ENCODE peak calls at places on chromosomes 3 and 15, in four cellular contexts. One of them, this sample, is unnamed.

GRCh38 chr3:8757551-8758518 is 11.6 kb downstream of the OXTR start:
- DNase-seq in Peyer's patch: no peak
- DNase-seq in NT2/D1: no peak
- DNase-seq in dorsolateral prefrontal cortex: no peak
- DNase-seq in this sample: no peak

GRCh38 chr3:144770813-144771400 is 799.3 kb downstream of the DIPK2A start:
- DNase-seq in Peyer's patch: no peak
- DNase-seq in NT2/D1: no peak
- DNase-seq in dorsolateral prefrontal cortex: no peak
- DNase-seq in this sample: no peak

GRCh38 chr3:15557511-15557946 is 36.0 kb upstream of the COLQ start:
- DNase-seq in Peyer's patch: no peak
- DNase-seq in dorsolateral prefrontal cortex: no peak
- DNase-seq in NT2/D1: peak; percentile 16
- DNase-seq in this sample: no peak

GRCh38 chr15:49135893-49136292 is 19.5 kb downstream of the COPS2 start:
- DNase-seq in NT2/D1: no peak
- DNase-seq in Peyer's patch: no peak
- DNase-seq in dorsolateral prefrontal cortex: no peak
- DNase-seq in this sample: no peak

GRCh38 chr3:120816728-120817127 is 74.2 kb downstream of the GTF2E1 start:
- DNase-seq in Peyer's patch: no peak
- DNase-seq in NT2/D1: no peak
- DNase-seq in dorsolateral prefrontal cortex: no peak
- DNase-seq in this sample: no peak

GRCh38 chr3:12143949-12144504 is 14.7 kb downstream of the TIMP4 start:
- DNase-seq in dorsolateral prefrontal cortex: peak; percentile 68
- DNase-seq in NT2/D1: no peak
- DNase-seq in Peyer's patch: no peak
- DNase-seq in this sample: peak; percentile 69

GRCh38 chr3:111751961-111752360 is 107.1 kb upstream of the PHLDB2 start:
- DNase-seq in Peyer's patch: no peak
- DNase-seq in NT2/D1: no peak
- DNase-seq in dorsolateral prefrontal cortex: no peak
- DNase-seq in this sample: no peak

GRCh38 chr3:186360779-186361178 is 1.3 kb downstream of the DGKG start:
- DNase-seq in dorsolateral prefrontal cortex: peak; percentile 32
- DNase-seq in Peyer's patch: no peak
- DNase-seq in NT2/D1: no peak
- DNase-seq in this sample: peak; percentile 45

GRCh38 chr3:112676659-112677234 is 35.8 kb upstream of the CCDC80 start:
- DNase-seq in NT2/D1: peak; percentile 25
- DNase-seq in Peyer's patch: no peak
- DNase-seq in dorsolateral prefrontal cortex: peak; percentile 69
- DNase-seq in this sample: peak; percentile 29

GRCh38 chr3:19559724-19560442 is 374.1 kb downstream of the EFHB start:
- DNase-seq in Peyer's patch: no peak
- DNase-seq in NT2/D1: no peak
- DNase-seq in dorsolateral prefrontal cortex: no peak
- DNase-seq in this sample: no peak

GRCh38 chr3:39273119-39273518 is 6.7 kb downstream of the CX3CR1 start:
- DNase-seq in dorsolateral prefrontal cortex: no peak
- DNase-seq in NT2/D1: no peak
- DNase-seq in Peyer's patch: no peak
- DNase-seq in this sample: no peak

GRCh38 chr3:171770689-171771620 is 39.3 kb downstream of the PLD1 start:
- DNase-seq in Peyer's patch: peak; percentile 49
- DNase-seq in NT2/D1: peak; percentile 33
- DNase-seq in dorsolateral prefrontal cortex: no peak
- DNase-seq in this sample: no peak

GRCh38 chr15:38690737-38691332 is 126.2 kb upstream of the RASGRP1 start:
- DNase-seq in NT2/D1: peak; percentile 54
- DNase-seq in Peyer's patch: peak; percentile 68
- DNase-seq in dorsolateral prefrontal cortex: peak; percentile 81
- DNase-seq in this sample: peak; percentile 17

GRCh38 chr15:101148881-101149664 is 102.8 kb downstream of the CHSY1 start:
- DNase-seq in dorsolateral prefrontal cortex: no peak
- DNase-seq in NT2/D1: no peak
- DNase-seq in Peyer's patch: no peak
- DNase-seq in this sample: no peak

GRCh38 chr15:76380249-76380648 is 43.7 kb downstream of the ISL2 start:
- DNase-seq in Peyer's patch: no peak
- DNase-seq in NT2/D1: no peak
- DNase-seq in dorsolateral prefrontal cortex: no peak
- DNase-seq in this sample: no peak

GRCh38 chr3:197428117-197428761 is 127.5 kb downstream of the BDH1 start:
- DNase-seq in NT2/D1: no peak
- DNase-seq in Peyer's patch: peak; percentile 75
- DNase-seq in dorsolateral prefrontal cortex: no peak
- DNase-seq in this sample: peak; percentile 50

GRCh38 chr3:81395739-81396138 is 365.7 kb downstream of the GBE1 start:
- DNase-seq in NT2/D1: peak; percentile 32
- DNase-seq in dorsolateral prefrontal cortex: no peak
- DNase-seq in Peyer's patch: no peak
- DNase-seq in this sample: no peak

GRCh38 chr15:89680282-89680873 is 1.2 kb upstream of the PLIN1 start:
- DNase-seq in Peyer's patch: peak; percentile 65
- DNase-seq in NT2/D1: no peak
- DNase-seq in dorsolateral prefrontal cortex: no peak
- DNase-seq in this sample: peak; percentile 42

GRCh38 chr3:177835008-177835407 is 637.7 kb upstream of the TBL1XR1 start:
- DNase-seq in Peyer's patch: no peak
- DNase-seq in NT2/D1: no peak
- DNase-seq in dorsolateral prefrontal cortex: no peak
- DNase-seq in this sample: no peak

GRCh38 chr3:11717768-11718581 is 74.3 kb upstream of the VGLL4 start:
- DNase-seq in Peyer's patch: no peak
- DNase-seq in dorsolateral prefrontal cortex: no peak
- DNase-seq in NT2/D1: no peak
- DNase-seq in this sample: no peak

GRCh38 chr3:180351601-180352000 is 250.4 kb upstream of the TTC14 start:
- DNase-seq in dorsolateral prefrontal cortex: no peak
- DNase-seq in NT2/D1: no peak
- DNase-seq in Peyer's patch: no peak
- DNase-seq in this sample: no peak

GRCh38 chr3:189756651-189757078 is 125.5 kb downstream of the TP63 start:
- DNase-seq in Peyer's patch: no peak
- DNase-seq in dorsolateral prefrontal cortex: no peak
- DNase-seq in NT2/D1: no peak
- DNase-seq in this sample: no peak

GRCh38 chr3:150335631-150336030 is 72.5 kb upstream of the TSC22D2 start:
- DNase-seq in NT2/D1: no peak
- DNase-seq in Peyer's patch: no peak
- DNase-seq in dorsolateral prefrontal cortex: no peak
- DNase-seq in this sample: no peak

GRCh38 chr3:110521019-110521418 is 550.6 kb upstream of the NECTIN3 start:
- DNase-seq in Peyer's patch: no peak
- DNase-seq in NT2/D1: no peak
- DNase-seq in dorsolateral prefrontal cortex: peak; percentile 24
- DNase-seq in this sample: no peak

GRCh38 chr3:183287301-183287971 is 34.4 kb downstream of the B3GNT5 start:
- DNase-seq in Peyer's patch: no peak
- DNase-seq in NT2/D1: no peak
- DNase-seq in dorsolateral prefrontal cortex: no peak
- DNase-seq in this sample: no peak

GRCh38 chr3:183284570-183284969 is 31.5 kb downstream of the B3GNT5 start:
- DNase-seq in Peyer's patch: no peak
- DNase-seq in dorsolateral prefrontal cortex: no peak
- DNase-seq in NT2/D1: no peak
- DNase-seq in this sample: no peak

GRCh38 chr3:183285318-183285717 is 32.3 kb downstream of the B3GNT5 start:
- DNase-seq in Peyer's patch: no peak
- DNase-seq in dorsolateral prefrontal cortex: no peak
- DNase-seq in NT2/D1: no peak
- DNase-seq in this sample: no peak

GRCh38 chr3:183283886-183284285 is 30.8 kb downstream of the B3GNT5 start:
- DNase-seq in NT2/D1: no peak
- DNase-seq in dorsolateral prefrontal cortex: no peak
- DNase-seq in Peyer's patch: no peak
- DNase-seq in this sample: no peak

GRCh38 chr3:183285828-183286457 is 32.9 kb downstream of the B3GNT5 start:
- DNase-seq in dorsolateral prefrontal cortex: peak; percentile 74
- DNase-seq in NT2/D1: no peak
- DNase-seq in Peyer's patch: peak; percentile 87
- DNase-seq in this sample: peak; percentile 64
- H3K4me3 ChIP-seq in dorsolateral prefrontal cortex: peak overlapping the region; percentile 3
- H3K4me3 ChIP-seq in NT2/D1: no peak overlapping the region
- H3K4me3 ChIP-seq in Peyer's patch: no peak overlapping the region
- H3K4me3 ChIP-seq in this sample: peak overlapping the region; percentile 2

DNA sequence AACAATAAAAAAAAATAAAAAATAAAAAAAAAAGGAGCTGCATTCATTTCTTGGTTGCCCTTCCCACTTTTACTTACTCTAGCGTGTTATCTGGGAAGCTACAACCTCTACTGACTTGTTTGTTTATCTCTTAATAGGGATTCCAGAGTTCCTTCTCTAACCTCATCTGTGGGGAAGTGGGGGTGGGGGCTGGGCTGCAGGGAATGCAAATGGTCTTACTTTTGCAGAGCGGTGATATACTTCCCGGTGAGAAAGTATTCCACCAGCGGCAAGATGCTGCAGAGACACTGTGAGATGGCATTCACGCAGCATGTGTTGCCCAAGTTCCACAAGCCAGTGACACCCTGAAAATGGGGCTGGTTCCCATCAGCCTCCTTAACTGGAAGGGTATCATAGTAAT is 2.1 kb downstream of the USP50 start:
- DNase-seq in dorsolateral prefrontal cortex: no peak
- DNase-seq in NT2/D1: no peak
- DNase-seq in Peyer's patch: no peak
- DNase-seq in this sample: no peak
- H3K4me3 ChIP-seq in dorsolateral prefrontal cortex: no peak overlapping the region
- H3K4me3 ChIP-seq in NT2/D1: no peak overlapping the region
- H3K4me3 ChIP-seq in Peyer's patch: no peak overlapping the region
- H3K4me3 ChIP-seq in this sample: no peak overlapping the region

DNA sequence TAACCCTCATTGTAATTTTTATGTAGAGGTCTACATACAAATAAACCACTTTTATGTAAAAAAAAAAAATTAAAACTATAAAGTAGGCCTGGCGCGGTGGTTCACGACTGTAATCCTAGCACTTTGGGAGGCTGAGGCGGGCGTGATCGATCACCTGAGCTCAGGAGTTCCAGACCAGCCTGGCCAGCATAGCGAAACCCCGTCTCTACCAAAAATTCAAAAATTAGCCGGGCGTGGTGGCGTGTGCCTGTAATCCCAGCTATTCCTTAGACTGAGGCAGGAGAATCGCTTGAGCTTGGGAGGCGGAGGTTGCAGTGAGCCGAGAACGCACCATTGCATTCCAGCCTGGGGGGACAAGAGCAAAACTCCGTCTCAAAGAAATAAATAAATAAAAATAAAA is 766 bp upstream of the SLC12A6 start:
- DNase-seq in dorsolateral prefrontal cortex: no peak
- DNase-seq in Peyer's patch: no peak
- DNase-seq in NT2/D1: no peak
- DNase-seq in this sample: no peak
- H3K4me3 ChIP-seq in dorsolateral prefrontal cortex: peak overlapping the region; percentile 93
- H3K4me3 ChIP-seq in Peyer's patch: peak overlapping the region; percentile 78
- H3K4me3 ChIP-seq in NT2/D1: no peak overlapping the region
- H3K4me3 ChIP-seq in this sample: peak overlapping the region; percentile 86

GRCh38 chr3:16888785-16889607 is 4.2 kb downstream of the PLCL2 start:
- DNase-seq in NT2/D1: no peak
- DNase-seq in dorsolateral prefrontal cortex: no peak
- DNase-seq in Peyer's patch: no peak
- DNase-seq in this sample: no peak

GRCh38 chr3:16884748-16885587 is at the start of gene PLCL2:
- DNase-seq in Peyer's patch: peak; percentile 77
- DNase-seq in dorsolateral prefrontal cortex: no peak
- DNase-seq in NT2/D1: peak; percentile 32
- DNase-seq in this sample: peak; percentile 54

GRCh38 chr3:16885588-16885903 is 791 bp downstream of the PLCL2 start:
- DNase-seq in dorsolateral prefrontal cortex: no peak
- DNase-seq in NT2/D1: no peak
- DNase-seq in Peyer's patch: no peak
- DNase-seq in this sample: no peak

GRCh38 chr3:16885948-16886683 is 1.4 kb downstream of the PLCL2 start:
- DNase-seq in NT2/D1: no peak
- DNase-seq in Peyer's patch: no peak
- DNase-seq in dorsolateral prefrontal cortex: no peak
- DNase-seq in this sample: no peak

DNA sequence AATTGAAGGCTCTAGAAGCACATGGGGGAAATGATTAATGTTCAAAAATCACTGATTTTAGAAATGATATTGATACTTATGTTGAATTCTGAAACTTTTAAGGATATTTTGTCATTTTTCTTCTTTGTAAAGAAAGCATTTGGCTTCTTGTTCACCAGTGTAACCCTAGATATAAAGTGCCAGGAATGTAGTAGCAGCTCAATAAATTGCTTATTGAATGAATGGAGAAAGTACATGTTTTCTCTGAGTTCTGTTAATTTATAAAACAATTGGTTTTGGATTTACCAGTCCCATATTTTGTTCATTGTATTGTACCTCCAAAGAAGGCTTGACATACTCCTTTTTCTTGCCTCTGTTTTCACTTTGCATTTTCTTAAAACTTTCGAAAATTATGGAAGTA is 2.4 kb downstream of the PLCL2 start:
- DNase-seq in NT2/D1: no peak
- DNase-seq in dorsolateral prefrontal cortex: no peak
- DNase-seq in Peyer's patch: no peak
- DNase-seq in this sample: no peak
- H3K4me3 ChIP-seq in NT2/D1: no peak overlapping the region
- H3K4me3 ChIP-seq in dorsolateral prefrontal cortex: peak overlapping the region; percentile 93
- H3K4me3 ChIP-seq in Peyer's patch: no peak overlapping the region
- H3K4me3 ChIP-seq in this sample: peak overlapping the region; percentile 92

GRCh38 chr15:78265752-78266224 is 1.4 kb downstream of the DNAJA4 start:
- DNase-seq in dorsolateral prefrontal cortex: no peak
- DNase-seq in NT2/D1: no peak
- DNase-seq in Peyer's patch: no peak
- DNase-seq in this sample: no peak
- H3K4me3 ChIP-seq in dorsolateral prefrontal cortex: peak overlapping the region; percentile 82
- H3K4me3 ChIP-seq in NT2/D1: no peak overlapping the region
- H3K4me3 ChIP-seq in Peyer's patch: no peak overlapping the region
- H3K4me3 ChIP-seq in this sample: peak overlapping the region; percentile 78

GRCh38 chr3:141393151-141394076 is 25.1 kb downstream of the ZBTB38 start:
- DNase-seq in dorsolateral prefrontal cortex: no peak
- DNase-seq in NT2/D1: peak; percentile 92
- DNase-seq in Peyer's patch: no peak
- DNase-seq in this sample: no peak
- H3K4me3 ChIP-seq in dorsolateral prefrontal cortex: no peak overlapping the region
- H3K4me3 ChIP-seq in NT2/D1: peak overlapping the region; percentile 27
- H3K4me3 ChIP-seq in Peyer's patch: no peak overlapping the region
- H3K4me3 ChIP-seq in this sample: no peak overlapping the region

GRCh38 chr15:64462492-64462891 is 2.1 kb downstream of the ZNF609 start:
- DNase-seq in Peyer's patch: no peak
- DNase-seq in dorsolateral prefrontal cortex: no peak
- DNase-seq in NT2/D1: no peak
- DNase-seq in this sample: no peak
- H3K4me3 ChIP-seq in Peyer's patch: no peak overlapping the region
- H3K4me3 ChIP-seq in dorsolateral prefrontal cortex: peak overlapping the region; percentile 65
- H3K4me3 ChIP-seq in NT2/D1: no peak overlapping the region
- H3K4me3 ChIP-seq in this sample: peak overlapping the region; percentile 76